ENCODE peak calls at places on chromosomes 12 and 14, in five cellular contexts. One of them, this sample, is unnamed.

GRCh38 chr12:41193321-41193720 is 5.2 kb downstream of the PDZRN4 start:
- DNase-seq in NCI-H1417: no peak
- DNase-seq in NAMALWA: no peak
- DNase-seq in amygdala: no peak
- DNase-seq in hepatic stellate cell: no peak
- DNase-seq in this sample: no peak

GRCh38 chr12:1217191-1217949 is 226.3 kb downstream of the ERC1 start:
- DNase-seq in amygdala: no peak
- DNase-seq in NCI-H1417: peak
- DNase-seq in hepatic stellate cell: peak
- DNase-seq in NAMALWA: no peak
- DNase-seq in this sample: no peak

GRCh38 chr12:100718212-100718611 is 76.4 kb upstream of the ANO4 start:
- DNase-seq in amygdala: no peak
- DNase-seq in hepatic stellate cell: no peak
- DNase-seq in NAMALWA: no peak
- DNase-seq in NCI-H1417: peak
- DNase-seq in this sample: no peak

GRCh38 chr12:109087250-109087649 is 6.0 kb downstream of the ALKBH2 start:
- DNase-seq in amygdala: no peak
- DNase-seq in NCI-H1417: no peak
- DNase-seq in NAMALWA: no peak
- DNase-seq in hepatic stellate cell: no peak
- DNase-seq in this sample: no peak

GRCh38 chr14:32662234-32662633 is 276.4 kb upstream of the NPAS3 start:
- DNase-seq in amygdala: no peak
- DNase-seq in NCI-H1417: no peak
- DNase-seq in NAMALWA: no peak
- DNase-seq in hepatic stellate cell: peak
- DNase-seq in this sample: no peak

GRCh38 chr12:42801271-42801670 is 211.7 kb upstream of the PRICKLE1 start:
- DNase-seq in NAMALWA: no peak
- DNase-seq in amygdala: no peak
- DNase-seq in NCI-H1417: no peak
- DNase-seq in hepatic stellate cell: no peak
- DNase-seq in this sample: no peak

GRCh38 chr12:27652174-27652763 is 44.0 kb upstream of the REP15 start:
- DNase-seq in NCI-H1417: peak
- DNase-seq in NAMALWA: peak
- DNase-seq in hepatic stellate cell: peak
- DNase-seq in amygdala: no peak
- DNase-seq in this sample: no peak

GRCh38 chr14:81323621-81324400 is 76.3 kb downstream of the STON2 start:
- DNase-seq in NCI-H1417: peak
- DNase-seq in amygdala: no peak
- DNase-seq in hepatic stellate cell: no peak
- DNase-seq in NAMALWA: no peak
- DNase-seq in this sample: no peak

GRCh38 chr12:132285991-132286681 is 43.3 kb downstream of the GALNT9 start:
- DNase-seq in NAMALWA: no peak
- DNase-seq in hepatic stellate cell: peak
- DNase-seq in amygdala: no peak
- DNase-seq in NCI-H1417: peak
- DNase-seq in this sample: no peak

GRCh38 chr12:71780207-71780822 is 25.7 kb downstream of the RAB21 start:
- DNase-seq in hepatic stellate cell: peak
- DNase-seq in NCI-H1417: peak
- DNase-seq in NAMALWA: peak
- DNase-seq in amygdala: no peak
- DNase-seq in this sample: peak

GRCh38 chr14:50605776-50606175 is 45.8 kb downstream of the ATL1 start:
- DNase-seq in amygdala: no peak
- DNase-seq in hepatic stellate cell: no peak
- DNase-seq in NAMALWA: no peak
- DNase-seq in NCI-H1417: no peak
- DNase-seq in this sample: no peak

GRCh38 chr14:83379371-83379770 is 1845.7 kb upstream of the SEL1L start:
- DNase-seq in amygdala: no peak
- DNase-seq in NCI-H1417: no peak
- DNase-seq in hepatic stellate cell: no peak
- DNase-seq in NAMALWA: no peak
- DNase-seq in this sample: no peak

GRCh38 chr14:69069020-69069421 is 83.9 kb downstream of the DCAF5 start:
- DNase-seq in hepatic stellate cell: peak
- DNase-seq in NAMALWA: no peak
- DNase-seq in NCI-H1417: no peak
- DNase-seq in amygdala: no peak
- DNase-seq in this sample: no peak

GRCh38 chr14:21846227-21846885 is 172.7 kb upstream of the OR4E1 start:
- DNase-seq in NCI-H1417: peak
- DNase-seq in hepatic stellate cell: no peak
- DNase-seq in NAMALWA: peak
- DNase-seq in amygdala: peak
- DNase-seq in this sample: peak

GRCh38 chr12:94930772-94931171 is 72.7 kb downstream of the NDUFA12 start:
- DNase-seq in hepatic stellate cell: no peak
- DNase-seq in NCI-H1417: no peak
- DNase-seq in amygdala: no peak
- DNase-seq in NAMALWA: no peak
- DNase-seq in this sample: no peak

GRCh38 chr12:104569348-104570173 is 112.8 kb downstream of the CHST11 start:
- DNase-seq in amygdala: no peak
- DNase-seq in hepatic stellate cell: no peak
- DNase-seq in NAMALWA: peak
- DNase-seq in NCI-H1417: no peak
- DNase-seq in this sample: no peak

GRCh38 chr14:28163261-28163660 is 603.3 kb upstream of the FOXG1 start:
- DNase-seq in amygdala: no peak
- DNase-seq in NAMALWA: no peak
- DNase-seq in hepatic stellate cell: no peak
- DNase-seq in NCI-H1417: peak
- DNase-seq in this sample: no peak

GRCh38 chr12:92468358-92469020 is 234.3 kb upstream of the PLEKHG7 start:
- DNase-seq in NCI-H1417: no peak
- DNase-seq in NAMALWA: peak
- DNase-seq in hepatic stellate cell: no peak
- DNase-seq in amygdala: no peak
- DNase-seq in this sample: no peak

GRCh38 chr12:71162832-71163711 is 5.3 kb upstream of the TSPAN8 start:
- DNase-seq in NCI-H1417: no peak
- DNase-seq in NAMALWA: no peak
- DNase-seq in hepatic stellate cell: no peak
- DNase-seq in amygdala: no peak
- DNase-seq in this sample: no peak

GRCh38 chr12:113040722-113041168 is 15.8 kb upstream of the DTX1 start:
- DNase-seq in NCI-H1417: no peak
- DNase-seq in hepatic stellate cell: peak
- DNase-seq in amygdala: no peak
- DNase-seq in NAMALWA: no peak
- DNase-seq in this sample: no peak

GRCh38 chr12:68420225-68421008 is 88.3 kb upstream of the MDM1 start:
- DNase-seq in amygdala: no peak
- DNase-seq in NAMALWA: no peak
- DNase-seq in NCI-H1417: no peak
- DNase-seq in hepatic stellate cell: no peak
- DNase-seq in this sample: no peak

GRCh38 chr12:126907900-126908764 is 1358.8 kb upstream of the TMEM132C start:
- DNase-seq in NCI-H1417: no peak
- DNase-seq in amygdala: no peak
- DNase-seq in hepatic stellate cell: no peak
- DNase-seq in NAMALWA: no peak
- DNase-seq in this sample: no peak

GRCh38 chr12:749871-750270 is 2.5 kb upstream of the WNK1 start:
- DNase-seq in NAMALWA: peak
- DNase-seq in hepatic stellate cell: no peak
- DNase-seq in NCI-H1417: peak
- DNase-seq in amygdala: no peak
- DNase-seq in this sample: no peak

GRCh38 chr14:55500219-55500701 is 59.8 kb upstream of the TBPL2 start:
- DNase-seq in NCI-H1417: no peak
- DNase-seq in NAMALWA: peak
- DNase-seq in amygdala: no peak
- DNase-seq in hepatic stellate cell: no peak
- DNase-seq in this sample: no peak

GRCh38 chr14:34356267-34356660 is 105.8 kb downstream of the SPTSSA start:
- DNase-seq in NAMALWA: no peak
- DNase-seq in hepatic stellate cell: no peak
- DNase-seq in amygdala: no peak
- DNase-seq in NCI-H1417: no peak
- DNase-seq in this sample: no peak

GRCh38 chr12:66132408-66132807 is 1.9 kb upstream of the LLPH start:
- DNase-seq in amygdala: no peak
- DNase-seq in NCI-H1417: no peak
- DNase-seq in NAMALWA: no peak
- DNase-seq in hepatic stellate cell: peak
- DNase-seq in this sample: no peak

GRCh38 chr12:752673-753400 is 458 bp downstream of the WNK1 start:
- DNase-seq in NCI-H1417: peak
- DNase-seq in hepatic stellate cell: peak
- DNase-seq in NAMALWA: no peak
- DNase-seq in amygdala: no peak
- DNase-seq in this sample: peak

GRCh38 chr12:97375310-97375709 is 87.3 kb upstream of the RMST start:
- DNase-seq in hepatic stellate cell: no peak
- DNase-seq in amygdala: no peak
- DNase-seq in NAMALWA: no peak
- DNase-seq in NCI-H1417: no peak
- DNase-seq in this sample: no peak

GRCh38 chr12:92539966-92540791 is 162.6 kb upstream of the PLEKHG7 start:
- DNase-seq in amygdala: no peak
- DNase-seq in hepatic stellate cell: no peak
- DNase-seq in NCI-H1417: no peak
- DNase-seq in NAMALWA: no peak
- DNase-seq in this sample: no peak

GRCh38 chr12:6734506-6735082 is 10.7 kb downstream of the COPS7A start:
- DNase-seq in amygdala: no peak
- DNase-seq in NAMALWA: no peak
- DNase-seq in hepatic stellate cell: no peak
- DNase-seq in NCI-H1417: no peak
- DNase-seq in this sample: no peak

GRCh38 chr12:13205809-13206559 is 9.5 kb downstream of the EMP1 start:
- DNase-seq in NCI-H1417: no peak
- DNase-seq in amygdala: no peak
- DNase-seq in NAMALWA: no peak
- DNase-seq in hepatic stellate cell: peak
- DNase-seq in this sample: no peak

This sample was measured in activated naive CD4-positive, alpha-beta T cell treated with anti-CD3 and anti-CD28 coated beads, Interleukin-2, amount 50 U/mL, for 16 hours.